ENCODE peak calls at places on chromosomes 6 and 20, in five cellular contexts. One of them, this sample, is unnamed.

GRCh38 chr20:63558804-63559484 is 5.0 kb downstream of the FNDC11 start:
- DNase-seq in prostate gland: no peak
- DNase-seq in adrenal gland: no peak
- DNase-seq in uterus: no peak
- DNase-seq in spleen: no peak
- DNase-seq in this sample: no peak

GRCh38 chr20:53660078-53660909 is 66.7 kb upstream of the ZNF217 start:
- DNase-seq in prostate gland: no peak
- DNase-seq in adrenal gland: peak; percentile 20
- DNase-seq in uterus: peak; percentile 48
- DNase-seq in spleen: peak; percentile 85
- DNase-seq in this sample: peak; percentile 27

GRCh38 chr6:113352029-113352801 is 504.9 kb upstream of the MARCKS start:
- DNase-seq in prostate gland: no peak
- DNase-seq in adrenal gland: no peak
- DNase-seq in uterus: no peak
- DNase-seq in spleen: no peak
- DNase-seq in this sample: no peak

GRCh38 chr6:51049983-51050877 is 231.6 kb downstream of the TFAP2B start:
- DNase-seq in prostate gland: no peak
- DNase-seq in adrenal gland: no peak
- DNase-seq in uterus: no peak
- DNase-seq in spleen: no peak
- DNase-seq in this sample: no peak

GRCh38 chr6:138833819-138834539 is 38.1 kb downstream of the ECT2L start:
- DNase-seq in prostate gland: no peak
- DNase-seq in adrenal gland: no peak
- DNase-seq in uterus: peak; percentile 89
- DNase-seq in spleen: no peak
- DNase-seq in this sample: peak; percentile 63

GRCh38 chr6:26411751-26412150 is 9.7 kb downstream of the BTN3A1 start:
- DNase-seq in prostate gland: no peak
- DNase-seq in adrenal gland: no peak
- DNase-seq in uterus: no peak
- DNase-seq in spleen: no peak
- DNase-seq in this sample: no peak

GRCh38 chr20:49868538-49868937 is 46.8 kb downstream of the SPATA2 start:
- DNase-seq in prostate gland: no peak
- DNase-seq in adrenal gland: no peak
- DNase-seq in uterus: no peak
- DNase-seq in spleen: peak; percentile 32
- DNase-seq in this sample: no peak

GRCh38 chr6:20687494-20687893 is 153.2 kb downstream of the CDKAL1 start:
- DNase-seq in prostate gland: no peak
- DNase-seq in adrenal gland: no peak
- DNase-seq in uterus: no peak
- DNase-seq in spleen: no peak
- DNase-seq in this sample: no peak

GRCh38 chr6:81772741-81773140 is 20.3 kb upstream of the TENT5A start:
- DNase-seq in prostate gland: no peak
- DNase-seq in adrenal gland: no peak
- DNase-seq in uterus: no peak
- DNase-seq in spleen: no peak
- DNase-seq in this sample: no peak

GRCh38 chr6:108955329-108955949 is 107.2 kb downstream of the ARMC2 start:
- DNase-seq in prostate gland: no peak
- DNase-seq in adrenal gland: no peak
- DNase-seq in uterus: no peak
- DNase-seq in spleen: no peak
- DNase-seq in this sample: no peak

GRCh38 chr20:58458342-58459057 is 56.7 kb downstream of the APCDD1L start:
- DNase-seq in prostate gland: no peak
- DNase-seq in adrenal gland: no peak
- DNase-seq in uterus: no peak
- DNase-seq in spleen: no peak
- DNase-seq in this sample: no peak

GRCh38 chr6:113009682-113010081 is 662.6 kb downstream of the RFPL4B start:
- DNase-seq in prostate gland: no peak
- DNase-seq in adrenal gland: no peak
- DNase-seq in uterus: no peak
- DNase-seq in spleen: no peak
- DNase-seq in this sample: no peak

GRCh38 chr6:27757307-27757706 is 154.9 kb downstream of the OR2B2 start:
- DNase-seq in prostate gland: peak; percentile 30
- DNase-seq in adrenal gland: no peak
- DNase-seq in uterus: no peak
- DNase-seq in spleen: peak; percentile 83
- DNase-seq in this sample: peak; percentile 41

GRCh38 chr20:62406635-62407176 is 379 bp downstream of the CABLES2 start:
- DNase-seq in prostate gland: no peak
- DNase-seq in adrenal gland: no peak
- DNase-seq in uterus: no peak
- DNase-seq in spleen: peak; percentile 89
- DNase-seq in this sample: no peak

GRCh38 chr20:53748821-53749402 is 155.3 kb upstream of the ZNF217 start:
- DNase-seq in prostate gland: no peak
- DNase-seq in adrenal gland: no peak
- DNase-seq in uterus: no peak
- DNase-seq in spleen: no peak
- DNase-seq in this sample: no peak

GRCh38 chr20:37401282-37401929 is 55.5 kb downstream of the SRC start:
- DNase-seq in prostate gland: no peak
- DNase-seq in adrenal gland: no peak
- DNase-seq in uterus: no peak
- DNase-seq in spleen: no peak
- DNase-seq in this sample: no peak

GRCh38 chr6:76707630-76708029 is 635.2 kb upstream of the IMPG1 start:
- DNase-seq in prostate gland: no peak
- DNase-seq in adrenal gland: no peak
- DNase-seq in uterus: no peak
- DNase-seq in spleen: no peak
- DNase-seq in this sample: no peak

GRCh38 chr20:35355372-35355771 is 56.4 kb downstream of the UQCC1 start:
- DNase-seq in prostate gland: no peak
- DNase-seq in adrenal gland: peak; percentile 20
- DNase-seq in uterus: no peak
- DNase-seq in spleen: no peak
- DNase-seq in this sample: no peak
- H3K9me3 ChIP-seq in prostate gland: no peaks in the 10 kb centered on the region
- H3K9me3 ChIP-seq in adrenal gland: no peaks in the 10 kb centered on the region
- H3K9me3 ChIP-seq in uterus: no peaks in the 10 kb centered on the region
- H3K9me3 ChIP-seq in spleen: no peaks in the 10 kb centered on the region
- H3K9me3 ChIP-seq in this sample: no peaks in the 10 kb centered on the region

GRCh38 chr6:10451394-10451793 is 36.5 kb upstream of the TFAP2A start:
- DNase-seq in prostate gland: no peak
- DNase-seq in adrenal gland: no peak
- DNase-seq in uterus: no peak
- DNase-seq in spleen: no peak
- DNase-seq in this sample: no peak
- TF ChIP-seq CTCF in prostate gland: no peak
- TF ChIP-seq CTCF in adrenal gland: no peak
- TF ChIP-seq CTCF in uterus: no peak
- TF ChIP-seq CTCF in spleen: no peak
- TF ChIP-seq CTCF in this sample: no peak

GRCh38 chr6:136037885-136038460 is 186.5 kb downstream of the PDE7B start:
- DNase-seq in prostate gland: no peak
- DNase-seq in adrenal gland: no peak
- DNase-seq in uterus: peak; percentile 41
- DNase-seq in spleen: no peak
- DNase-seq in this sample: peak; percentile 36

GRCh38 chr6:136036601-136037000 is 185.1 kb downstream of the PDE7B start:
- DNase-seq in prostate gland: no peak
- DNase-seq in adrenal gland: no peak
- DNase-seq in uterus: no peak
- DNase-seq in spleen: no peak
- DNase-seq in this sample: no peak

GRCh38 chr6:136038531-136038930 is 187.0 kb downstream of the PDE7B start:
- DNase-seq in prostate gland: no peak
- DNase-seq in adrenal gland: no peak
- DNase-seq in uterus: no peak
- DNase-seq in spleen: no peak
- DNase-seq in this sample: no peak

GRCh38 chr6:136037246-136037884 is 185.9 kb downstream of the PDE7B start:
- DNase-seq in prostate gland: no peak
- DNase-seq in adrenal gland: no peak
- DNase-seq in uterus: peak; percentile 17
- DNase-seq in spleen: no peak
- DNase-seq in this sample: no peak

GRCh38 chr6:136039185-136039584 is 187.7 kb downstream of the PDE7B start:
- DNase-seq in prostate gland: no peak
- DNase-seq in adrenal gland: no peak
- DNase-seq in uterus: no peak
- DNase-seq in spleen: no peak
- DNase-seq in this sample: no peak
- H3K4me3 ChIP-seq in prostate gland: peak overlapping the region; percentile 5
- H3K4me3 ChIP-seq in adrenal gland: no peak overlapping the region
- H3K4me3 ChIP-seq in uterus: peak overlapping the region; percentile 22
- H3K4me3 ChIP-seq in spleen: no peak overlapping the region
- H3K4me3 ChIP-seq in this sample: peak overlapping the region; percentile 5

DNA sequence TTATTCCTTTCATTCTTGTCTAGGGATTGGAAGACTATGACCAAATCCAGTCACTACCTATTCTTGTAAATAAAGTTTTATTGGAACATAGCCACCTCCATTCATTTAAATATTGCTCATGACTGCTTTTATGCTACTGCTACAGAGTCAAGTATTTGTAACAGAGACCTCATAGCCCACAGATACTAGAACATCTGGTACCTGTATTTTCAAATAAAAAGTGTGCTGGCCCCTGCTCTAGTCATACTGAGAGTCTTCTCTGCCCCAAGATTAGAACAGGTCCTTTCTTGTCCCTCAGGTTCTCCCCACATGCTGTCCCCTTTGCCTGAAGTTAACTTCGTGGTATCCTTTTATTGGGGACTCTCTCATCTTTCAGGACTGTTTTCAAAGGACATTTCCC is 422.3 kb downstream of the CBLN4 start:
- DNase-seq in prostate gland: no peak
- DNase-seq in adrenal gland: no peak
- DNase-seq in uterus: no peak
- DNase-seq in spleen: no peak
- DNase-seq in this sample: no peak
- H3K9me3 ChIP-seq in prostate gland: no peaks in the 10 kb centered on the region
- H3K9me3 ChIP-seq in adrenal gland: no peaks in the 10 kb centered on the region
- H3K9me3 ChIP-seq in uterus: no peaks in the 10 kb centered on the region
- H3K9me3 ChIP-seq in spleen: no peaks in the 10 kb centered on the region
- H3K9me3 ChIP-seq in this sample: no peaks in the 10 kb centered on the region

DNA sequence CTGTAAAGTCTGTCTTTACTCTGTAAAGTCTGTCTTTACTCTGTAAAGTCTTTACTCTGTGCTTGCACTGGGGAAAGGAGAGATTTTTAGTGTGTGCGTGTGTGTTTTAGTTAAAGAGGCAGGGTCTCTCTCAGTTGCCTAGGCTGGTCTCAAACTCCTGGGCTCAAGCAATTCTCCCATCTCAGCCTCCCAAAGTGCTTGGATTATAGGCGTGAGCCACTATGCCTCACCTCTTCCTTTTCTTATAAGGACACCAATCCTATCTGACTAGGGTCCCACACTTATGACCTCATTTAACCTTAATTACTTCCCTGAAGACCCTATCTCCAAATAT is 93.8 kb downstream of the JPH2 start:
- DNase-seq in prostate gland: no peak
- DNase-seq in adrenal gland: no peak
- DNase-seq in uterus: no peak
- DNase-seq in spleen: no peak
- DNase-seq in this sample: no peak
- TF ChIP-seq CTCF in prostate gland: no peak
- TF ChIP-seq CTCF in adrenal gland: no peak
- TF ChIP-seq CTCF in uterus: no peak
- TF ChIP-seq CTCF in spleen: no peak
- TF ChIP-seq CTCF in this sample: no peak

GRCh38 chr6:143058987-143059386 is 1.7 kb upstream of the AIG1 start:
- DNase-seq in prostate gland: no peak
- DNase-seq in adrenal gland: no peak
- DNase-seq in uterus: no peak
- DNase-seq in spleen: no peak
- DNase-seq in this sample: peak; percentile 48
- H3K4me3 ChIP-seq in prostate gland: no peak overlapping the region
- H3K4me3 ChIP-seq in adrenal gland: no peak overlapping the region
- H3K4me3 ChIP-seq in uterus: no peak overlapping the region
- H3K4me3 ChIP-seq in spleen: no peak overlapping the region
- H3K4me3 ChIP-seq in this sample: no peak overlapping the region

DNA sequence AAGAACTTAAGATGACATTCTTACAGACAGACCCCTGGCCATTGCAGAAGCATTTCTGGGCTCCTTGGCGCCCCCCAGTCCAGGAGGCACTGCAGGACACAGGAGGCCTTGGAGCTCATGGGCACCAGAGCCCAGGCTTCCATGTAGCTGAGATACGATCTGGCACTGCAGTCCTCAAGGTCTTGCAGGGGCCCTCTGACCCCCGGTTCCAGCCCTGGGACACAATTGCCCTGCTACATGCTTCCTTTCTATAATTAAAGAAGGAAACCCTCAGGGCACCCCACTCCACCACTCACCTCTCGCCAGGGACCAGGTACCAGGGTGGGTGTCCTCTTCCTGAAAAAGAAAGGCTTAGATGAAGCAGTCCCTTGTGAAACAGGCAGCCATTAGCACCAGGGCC is 33.6 kb downstream of the WFDC3 start:
- DNase-seq in prostate gland: no peak
- DNase-seq in adrenal gland: no peak
- DNase-seq in uterus: no peak
- DNase-seq in spleen: no peak
- DNase-seq in this sample: no peak
- H3K9me3 ChIP-seq in prostate gland: no peaks in the 10 kb centered on the region
- H3K9me3 ChIP-seq in adrenal gland: no peaks in the 10 kb centered on the region
- H3K9me3 ChIP-seq in uterus: no peaks in the 10 kb centered on the region
- H3K9me3 ChIP-seq in spleen: no peaks in the 10 kb centered on the region
- H3K9me3 ChIP-seq in this sample: no peaks in the 10 kb centered on the region

This sample was measured in testis.